ENCODE peak calls at places on chromosomes 16 and 17, in four cellular contexts. Q is breast epithelium; W is mesendoderm; R is CD8-positive, alpha-beta memory T cell. M is an unnamed sample.

GRCh38 chr17:11719203-11719602 is 120.9 kb downstream of the DNAH9 start:
- DNase-seq in W (no peak), Q (no peak), R (no peak), M (no peak)

GRCh38 chr17:13153036-13153435 is 135.2 kb upstream of the ELAC2 start:
- DNase-seq in W (no peak), R (no peak), Q (no peak), M (no peak)

GRCh38 chr17:79802736-79803420 is 6.0 kb upstream of the CBX8 start:
- DNase-seq in Q (no peak), W (no peak), R (no peak), M (no peak)

GRCh38 chr16:80883816-80884215 is 79.4 kb upstream of the CDYL2 start:
- DNase-seq in R (no peak), W (no peak), Q (no peak), M (no peak)

GRCh38 chr16:3553138-3553923 is 23.9 kb downstream of the NLRC3 start:
- DNase-seq in Q (no peak), R (no peak), W (peak; percentile 92), M (no peak)

GRCh38 chr17:56629450-56630187 is 36.1 kb downstream of the NOG start:
- DNase-seq in Q (no peak), R (no peak), W (peak; percentile 87), M (no peak)

GRCh38 chr17:14737984-14738651 is 437.2 kb downstream of the HS3ST3B1 start:
- DNase-seq in R (no peak), Q (peak; percentile 72), W (peak; percentile 57), M (peak; percentile 51)

GRCh38 chr16:26665166-26665939 is 401.4 kb upstream of the C16orf82 start:
- DNase-seq in Q (no peak), R (no peak), W (no peak), M (no peak)

GRCh38 chr17:3827124-3827773 is 18.8 kb downstream of the NCBP3 start:
- DNase-seq in W (peak; percentile 80), Q (no peak), R (peak; percentile 63), M (peak; percentile 41)

GRCh38 chr17:79169366-79169765 is 94.7 kb downstream of the ENGASE start:
- DNase-seq in R (no peak), W (no peak), Q (no peak), M (no peak)

GRCh38 chr17:73091770-73092517 is 544 bp downstream of the SLC39A11 start:
- DNase-seq in R (no peak), Q (peak; percentile 39), W (peak; percentile 46), M (no peak)

GRCh38 chr17:2892305-2892971 is 96.2 kb downstream of the RAP1GAP2 start:
- DNase-seq in W (peak; percentile 89), Q (no peak), R (no peak), M (peak; percentile 97)

GRCh38 chr17:4130715-4131114 is 12.1 kb downstream of the ZZEF1 start:
- DNase-seq in W (no peak), R (no peak), Q (no peak), M (no peak)

GRCh38 chr16:86016201-86016965 is 117.4 kb downstream of the IRF8 start:
- DNase-seq in W (peak; percentile 76), Q (no peak), R (peak; percentile 33), M (peak; percentile 10)

GRCh38 chr17:76740329-76741118 is 2.6 kb downstream of the MFSD11 start:
- DNase-seq in Q (no peak), R (no peak), W (no peak), M (no peak)

GRCh38 chr17:37756060-37756459 is 11.2 kb upstream of the HNF1B start:
- DNase-seq in Q (no peak), W (no peak), R (no peak), M (no peak)

GRCh38 chr17:15920758-15921239 is 24.1 kb upstream of the ADORA2B start:
- DNase-seq in W (peak; percentile 30), R (no peak), Q (no peak), M (peak; percentile 34)

GRCh38 chr17:56756536-56756935 is 77.2 kb downstream of the C17orf67 start:
- DNase-seq in R (no peak), Q (no peak), W (no peak), M (peak; percentile 81)

GRCh38 chr16:81491522-81492188 is 47.0 kb downstream of the CMIP start:
- DNase-seq in Q (no peak), W (no peak), R (no peak), M (no peak)

GRCh38 chr17:69857412-69857835 is 217.6 kb upstream of the KCNJ16 start:
- DNase-seq in W (peak; percentile 17), R (no peak), Q (no peak), M (peak; percentile 18)

GRCh38 chr17:44688675-44689491 is 693 bp downstream of the CCDC43 start:
- DNase-seq in W (no peak), R (no peak), Q (no peak), M (no peak)

GRCh38 chr16:11296706-11297491 is 15.8 kb upstream of the PRM1 start:
- DNase-seq in W (no peak), R (no peak), Q (no peak), M (no peak)

GRCh38 chr16:49458656-49459445 is 85.2 kb downstream of the C16orf78 start:
- DNase-seq in Q (no peak), W (no peak), R (no peak), M (no peak)

GRCh38 chr16:15523092-15523541 is 88.7 kb downstream of the BMERB1 start:
- DNase-seq in W (peak; percentile 31), Q (no peak), R (no peak), M (no peak)

GRCh38 chr17:63390090-63390489 is 56.0 kb downstream of the CYB561 start:
- DNase-seq in Q (no peak), W (no peak), R (no peak), M (no peak)

GRCh38 chr17:31216053-31216751 is 80.8 kb downstream of the OMG start:
- DNase-seq in R (peak; percentile 0), W (peak; percentile 43), Q (no peak), M (no peak)

GRCh38 chr17:67059372-67059771 is 15.0 kb downstream of the CACNG1 start:
- DNase-seq in W (no peak), Q (peak; percentile 50), R (no peak), M (no peak)

GRCh38 chr17:42122371-42123303 is at the start of gene HSPB9:
- DNase-seq in Q (no peak), R (no peak), W (peak; percentile 86), M (no peak)

GRCh38 chr16:50573947-50574751 is 26.0 kb downstream of the NKD1 start:
- DNase-seq in R (no peak), Q (no peak), W (no peak), M (no peak)

GRCh38 chr16:73019456-73020362 is 28.2 kb downstream of the ZFHX3 start:
- DNase-seq in R (no peak), Q (no peak), W (no peak), M (peak; percentile 43)

GRCh38 chr16:57531635-57532220 is 4.6 kb downstream of the CCDC102A start:
- DNase-seq in R (no peak), W (no peak), Q (peak; percentile 10), M (no peak)

GRCh38 chr17:39167492-39167891 is 1.5 kb upstream of the ARL5C start:
- DNase-seq in W (no peak), Q (no peak), R (peak; percentile 23), M (no peak)

GRCh38 chr16:67481561-67482259 is 753 bp upstream of the ATP6V0D1 start:
- DNase-seq in W (no peak), Q (no peak), R (no peak), M (no peak)

GRCh38 chr17:74763565-74764387 is 12.4 kb downstream of the NAT9 start:
- DNase-seq in W (no peak), Q (no peak), R (no peak), M (no peak)

GRCh38 chr16:4893103-4893862 is 43.7 kb downstream of the PPL start:
- DNase-seq in R (no peak), W (no peak), Q (no peak), M (no peak)

GRCh38 chr16:4511441-4512082 is 27.0 kb downstream of the CDIP1 start:
- DNase-seq in R (no peak), W (peak; percentile 86), Q (no peak), M (no peak)

GRCh38 chr17:83152221-83152744 is 72.9 kb downstream of the METRNL start:
- DNase-seq in W (no peak), R (no peak), Q (no peak), M (no peak)

GRCh38 chr16:67244387-67245188 is 2.7 kb downstream of the FHOD1 start:
- DNase-seq in W (peak; percentile 77), R (peak; percentile 67), Q (peak; percentile 64), M (no peak)

GRCh38 chr17:68533887-68534700 is 21.9 kb downstream of the PRKAR1A start:
- DNase-seq in Q (no peak), W (peak; percentile 35), R (no peak), M (no peak)
- H3K36me3 ChIP-seq in Q (peaks cover 10% of the 10 kb centered on the region), W (peaks cover 13% of the 10 kb centered on the region), R (peaks cover 34% of the 10 kb centered on the region), M (peaks cover 1% of the 10 kb centered on the region)

GRCh38 chr17:34998205-34998604 is 17.9 kb downstream of the LIG3 start:
- DNase-seq in W (peak; percentile 83), R (peak; percentile 68), Q (no peak), M (no peak)
- H3K36me3 ChIP-seq in W (peaks cover 43% of the 10 kb centered on the region), R (no peaks in the 10 kb centered on the region), Q (no peaks in the 10 kb centered on the region), M (peaks cover 2% of the 10 kb centered on the region)

GRCh38 chr17:17167356-17167755 is 38.8 kb downstream of the PLD6 start:
- DNase-seq in R (no peak), Q (no peak), W (no peak), M (no peak)

GRCh38 chr17:17165666-17166308 is 40.3 kb downstream of the PLD6 start:
- DNase-seq in R (no peak), W (no peak), Q (no peak), M (no peak)

GRCh38 chr17:17167986-17168385 is 38.1 kb downstream of the PLD6 start:
- DNase-seq in Q (no peak), W (no peak), R (no peak), M (no peak)

GRCh38 chr17:17164676-17165075 is 41.5 kb downstream of the PLD6 start:
- DNase-seq in W (no peak), R (no peak), Q (no peak), M (no peak)

DNA sequence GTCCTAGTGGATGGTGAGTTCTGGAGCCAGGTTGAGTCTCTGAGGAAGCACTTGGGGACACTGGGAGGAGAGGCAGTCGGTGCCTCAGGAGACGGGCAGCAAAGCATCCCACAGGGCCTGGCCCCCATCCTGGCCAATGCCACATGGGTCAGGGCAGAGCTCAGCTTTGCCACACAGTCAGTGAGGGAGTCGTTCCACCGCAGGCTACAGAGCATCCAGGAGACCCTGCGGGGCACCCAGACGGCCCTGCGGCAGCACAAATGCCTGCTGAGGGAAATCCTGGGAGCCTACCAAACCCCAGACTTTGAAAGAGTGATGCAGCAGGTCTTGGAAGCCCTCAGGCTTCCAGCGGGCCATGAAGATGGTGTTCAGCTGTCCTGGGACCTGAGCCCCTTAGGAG is 39.7 kb downstream of the PLD6 start:
- DNase-seq in R (no peak), Q (no peak), W (no peak), M (no peak)
- H3K36me3 ChIP-seq in R (peaks cover 27% of the 10 kb centered on the region), Q (no peaks in the 10 kb centered on the region), W (no peaks in the 10 kb centered on the region), M (peaks cover 7% of the 10 kb centered on the region)

DNA sequence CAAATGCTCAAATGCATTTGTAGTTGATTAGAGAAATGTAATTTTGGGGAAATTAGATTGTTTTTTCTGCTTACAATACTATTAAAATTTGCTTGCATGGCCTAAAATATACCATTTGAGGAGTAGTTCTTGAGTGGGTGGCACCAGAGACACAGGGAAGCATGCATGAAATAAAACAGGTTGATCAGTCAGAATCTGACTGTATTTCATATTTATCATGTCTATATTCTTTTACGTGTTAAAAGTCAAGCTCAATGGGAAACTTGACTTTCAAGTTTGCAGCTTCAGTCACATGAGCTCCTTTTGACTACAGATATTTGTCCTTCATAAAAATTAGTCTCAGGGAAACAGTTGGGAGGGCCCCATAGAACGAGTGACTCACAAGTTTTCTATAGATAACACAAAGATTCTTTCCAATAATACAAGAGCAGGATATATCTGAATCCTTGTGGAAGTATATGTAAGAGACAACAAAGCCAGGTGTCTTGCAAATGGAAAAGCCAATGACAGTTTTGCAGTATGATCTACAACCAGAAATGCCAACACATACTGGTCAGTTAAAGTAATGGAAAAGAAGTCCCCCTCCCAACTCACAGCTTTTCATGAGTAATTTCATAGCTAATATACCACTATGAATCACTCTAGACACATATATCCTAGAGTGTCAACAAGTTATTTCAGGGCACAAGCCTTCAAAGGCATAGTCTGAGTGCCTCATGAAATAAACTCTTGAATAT is 42.2 kb upstream of the CORO6 start:
- DNase-seq in R (no peak), Q (no peak), W (no peak), M (no peak)
- H3K36me3 ChIP-seq in R (peaks cover 38% of the 10 kb centered on the region), Q (peaks cover 4% of the 10 kb centered on the region), W (no peaks in the 10 kb centered on the region), M (peaks cover 2% of the 10 kb centered on the region)